ENCODE peak calls at places on chromosomes 7 and 10, in five cellular contexts. H is pulmonary artery endothelial cell; P is germinal center; J is AG04449; Q is activated naive CD4-positive, alpha-beta T cell. N is an unnamed sample.

GRCh38 chr10:73732931-73733623 is 11.1 kb upstream of the SEC24C start:
- DNase-seq in J (no peak), Q (no peak), P (no peak), H (no peak), N (no peak)

GRCh38 chr7:41030673-41031072 is 672.2 kb downstream of the INHBA start:
- DNase-seq in Q (no peak), J (no peak), P (no peak), H (no peak), N (no peak)

GRCh38 chr10:35898722-35899485 is 256.8 kb upstream of the FZD8 start:
- DNase-seq in H (no peak), J (no peak), Q (no peak), P (no peak), N (no peak)

GRCh38 chr10:126157127-126157526 is 231.2 kb downstream of the ADAM12 start:
- DNase-seq in P (no peak), J (no peak), Q (no peak), H (no peak), N (no peak)

GRCh38 chr10:5446390-5446926 is 34.1 kb downstream of the NET1 start:
- DNase-seq in Q (peak), H (peak), P (peak), J (no peak), N (peak)

GRCh38 chr10:13658864-13659685 is 72.3 kb downstream of the PRPF18 start:
- DNase-seq in J (no peak), Q (no peak), P (no peak), H (no peak), N (no peak)

GRCh38 chr10:86061301-86061873 is 305.2 kb downstream of the GRID1 start:
- DNase-seq in Q (no peak), H (no peak), J (no peak), P (no peak), N (no peak)

GRCh38 chr10:28505359-28505959 is 27.5 kb upstream of the WAC start:
- DNase-seq in Q (no peak), J (no peak), H (no peak), P (no peak), N (no peak)

GRCh38 chr10:11823122-11823988 is at the start of gene PROSER2:
- DNase-seq in Q (peak), H (peak), J (no peak), P (peak), N (peak)

GRCh38 chr10:8305871-8306652 is 251.6 kb downstream of the GATA3 start:
- DNase-seq in H (no peak), P (no peak), Q (no peak), J (no peak), N (no peak)

GRCh38 chr7:155203882-155204691 is 93.6 kb upstream of the INSIG1 start:
- DNase-seq in H (no peak), P (no peak), J (no peak), Q (no peak), N (no peak)

N was measured in CD4-positive, alpha-beta memory T cell.